ENCODE peak calls at places on chromosomes 2 and 18, in ten cellular contexts. K, J, A, F, T, M, E, R, B and C are unnamed samples.

GRCh38 chr2:98569197-98569793 is 39.0 kb downstream of the COA5 start:
- DNase-seq in K (peak; percentile 22), J (peak; percentile 32), A (no peak), F (peak; percentile 58), T (peak; percentile 85), M (peak; percentile 41), E (no peak), R (peak; percentile 96), B (no peak), C (peak; percentile 57)

GRCh38 chr18:46013484-46014189 is 46.5 kb upstream of the EPG5 start:
- DNase-seq in K (no peak), J (no peak), A (no peak), F (no peak), T (no peak), M (no peak), E (no peak), R (no peak), B (no peak), C (no peak)

GRCh38 chr2:135409436-135409835 is 121.6 kb downstream of the ZRANB3 start:
- DNase-seq in K (no peak), J (no peak), A (no peak), F (no peak), T (no peak), M (no peak), E (no peak), R (no peak), B (peak; percentile 34), C (no peak)

GRCh38 chr18:25349926-25350560 is 1.9 kb downstream of the ZNF521 start:
- DNase-seq in K (no peak), J (no peak), A (no peak), F (no peak), T (no peak), M (no peak), E (peak; percentile 68), R (peak; percentile 71), B (no peak), C (no peak)

GRCh38 chr2:102230410-102230909 is 43.6 kb downstream of the IL1RL2 start:
- DNase-seq in K (no peak), J (no peak), A (no peak), F (no peak), T (no peak), M (no peak), E (no peak), R (no peak), B (no peak), C (no peak)

GRCh38 chr2:133837441-133838090 is 269.3 kb upstream of the NCKAP5 start:
- DNase-seq in K (no peak), J (no peak), A (no peak), F (no peak), T (no peak), M (no peak), E (no peak), R (no peak), B (no peak), C (no peak)

GRCh38 chr2:220455389-220455788 is 828.0 kb downstream of the SLC4A3 start:
- DNase-seq in K (no peak), J (no peak), A (no peak), F (no peak), T (no peak), M (no peak), E (no peak), R (no peak), B (no peak), C (no peak)

GRCh38 chr2:216653931-216654365 is 20.7 kb downstream of the IGFBP2 start:
- DNase-seq in K (peak; percentile 18), J (no peak), A (no peak), F (no peak), T (no peak), M (peak; percentile 59), E (no peak), R (no peak), B (no peak), C (no peak)

GRCh38 chr2:3504741-3505140 is 14.6 kb downstream of the ADI1 start:
- DNase-seq in K (no peak), J (no peak), A (no peak), F (no peak), T (no peak), M (no peak), E (no peak), R (no peak), B (no peak), C (no peak)

GRCh38 chr18:6741290-6741689 is 11.8 kb downstream of the ARHGAP28 start:
- DNase-seq in K (peak; percentile 18), J (peak; percentile 50), A (peak; percentile 60), F (no peak), T (no peak), M (no peak), E (no peak), R (no peak), B (no peak), C (no peak)

GRCh38 chr2:238077292-238077691 is 16.5 kb downstream of the SCLY start:
- DNase-seq in K (no peak), J (no peak), A (no peak), F (no peak), T (no peak), M (no peak), E (no peak), R (no peak), B (no peak), C (no peak)

GRCh38 chr2:219001577-219002394 is 8.6 kb upstream of the CRYBA2 start:
- DNase-seq in K (no peak), J (no peak), A (no peak), F (peak; percentile 95), T (peak; percentile 65), M (peak; percentile 93), E (no peak), R (peak; percentile 58), B (no peak), C (peak; percentile 91)

GRCh38 chr18:39341106-39341505 is 1775.5 kb upstream of the CELF4 start:
- DNase-seq in K (no peak), J (no peak), A (no peak), F (no peak), T (no peak), M (no peak), E (no peak), R (no peak), B (no peak), C (no peak)

GRCh38 chr18:36808681-36809080 is 20.1 kb downstream of the TPGS2 start:
- DNase-seq in K (no peak), J (no peak), A (no peak), F (no peak), T (no peak), M (no peak), E (no peak), R (no peak), B (no peak), C (no peak)

GRCh38 chr2:131682122-131682944 is 154.6 kb downstream of the CCDC74A start:
- DNase-seq in K (peak; percentile 85), J (peak; percentile 78), A (peak; percentile 82), F (peak; percentile 74), T (peak; percentile 48), M (peak; percentile 80), E (peak; percentile 91), R (peak; percentile 81), B (no peak), C (peak; percentile 86)

GRCh38 chr2:33457588-33458247 is 18.7 kb upstream of the RASGRP3 start:
- DNase-seq in K (no peak), J (no peak), A (no peak), F (no peak), T (no peak), M (no peak), E (peak; percentile 70), R (no peak), B (no peak), C (no peak)

GRCh38 chr2:200939832-200940231 is 23.6 kb downstream of the ORC2 start:
- DNase-seq in K (no peak), J (no peak), A (no peak), F (no peak), T (no peak), M (no peak), E (no peak), R (no peak), B (no peak), C (no peak)

GRCh38 chr18:56702946-56703345 is 51.8 kb downstream of the WDR7 start:
- DNase-seq in K (peak; percentile 49), J (peak; percentile 70), A (no peak), F (no peak), T (peak; percentile 12), M (peak; percentile 24), E (no peak), R (no peak), B (no peak), C (no peak)

DNA sequence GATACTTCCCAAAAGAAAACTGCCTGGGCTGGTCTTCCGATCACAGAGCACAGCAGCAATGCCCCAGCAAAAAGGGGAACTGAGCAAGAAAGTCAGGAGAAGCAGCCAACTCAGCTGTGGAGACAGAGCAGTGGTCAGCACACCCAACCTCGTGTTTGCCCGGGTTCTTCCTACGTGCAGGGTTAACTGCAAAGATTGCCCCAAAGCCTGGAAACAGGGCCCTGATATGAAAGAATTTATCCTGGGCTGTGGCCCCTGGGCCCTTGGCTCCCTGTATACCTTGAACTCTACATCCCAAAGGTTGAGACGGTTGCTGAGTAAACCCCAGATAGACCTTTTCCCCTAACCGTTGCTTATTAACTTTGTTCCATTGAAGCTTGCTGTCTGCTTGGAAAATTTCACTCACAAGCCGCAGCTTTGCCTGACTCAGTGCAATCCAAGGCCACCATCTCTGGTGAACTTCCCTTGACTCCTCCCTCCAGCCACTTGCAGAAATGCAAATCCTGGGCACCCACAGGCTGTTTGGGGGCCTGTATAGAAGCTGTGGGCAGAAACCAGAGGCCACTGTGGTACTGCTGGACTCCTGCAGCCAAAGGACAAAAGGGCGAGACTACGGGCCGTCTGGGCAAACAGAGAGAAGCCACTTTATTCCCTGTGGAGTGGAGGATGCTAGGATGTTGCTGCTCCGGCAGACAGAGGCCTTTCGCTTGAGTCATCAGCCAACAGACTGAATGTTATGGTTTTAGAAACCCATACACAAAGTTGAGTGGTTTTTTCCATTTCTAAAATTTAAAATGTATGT is 18.2 kb downstream of the NRP2 start:
- DNase-seq in K (peak; percentile 93), J (no peak), A (no peak), F (no peak), T (no peak), M (peak; percentile 89), E (no peak), R (no peak), B (no peak), C (peak; percentile 28)
- TF ChIP-seq POLR2A in K (no peak), J (no peak), A (no peak), F (no peak), T (no peak), M (no peak), E (no peak), R (no peak), B (no peak), C (no peak)

GRCh38 chr2:223998983-223999382 is 40.1 kb downstream of the SERPINE2 start:
- DNase-seq in K (no peak), J (no peak), A (no peak), F (no peak), T (no peak), M (no peak), E (no peak), R (no peak), B (no peak), C (no peak)
- TF ChIP-seq EP300 in K (no peak), J (no peak), A (no peak), F (no peak), T (no peak), M (no peak), E (no peak), R (no peak), B (no peak), C (no peak)

GRCh38 chr2:149490296-149490695 is 97.3 kb downstream of the MMADHC start:
- DNase-seq in K (no peak), J (no peak), A (no peak), F (no peak), T (no peak), M (no peak), E (no peak), R (no peak), B (no peak), C (no peak)
- TF ChIP-seq POLR2A in K (no peak), J (no peak), A (no peak), F (no peak), T (no peak), M (no peak), E (no peak), R (no peak), B (no peak), C (no peak)

GRCh38 chr2:54065411-54065810 is 50.0 kb upstream of the ACYP2 start:
- DNase-seq in K (no peak), J (no peak), A (no peak), F (no peak), T (no peak), M (no peak), E (no peak), R (no peak), B (no peak), C (no peak)
- TF ChIP-seq EP300 in K (no peak), J (no peak), A (no peak), F (no peak), T (no peak), M (no peak), E (no peak), R (no peak), B (no peak), C (no peak)